ENCODE peak calls at places on chromosomes 6 and 20, in five cellular contexts. P is cardiac muscle cell; E is left ventricle myocardium inferior; Y is CD8-positive, alpha-beta T cell; X is mammary epithelial cell. H is an unnamed sample.

GRCh38 chr20:17531537-17532025 is 402 bp upstream of the BFSP1 start:
- DNase-seq in P (no peak), E (no peak), Y (no peak), X (no peak), H (no peak)

GRCh38 chr20:50475879-50476292 is 34.3 kb upstream of the PTPN1 start:
- DNase-seq in P (peak; percentile 40), E (no peak), Y (no peak), X (no peak), H (no peak)

GRCh38 chr20:1376007-1376406 is 16.8 kb downstream of the FKBP1A start:
- DNase-seq in P (no peak), E (no peak), Y (no peak), X (no peak), H (no peak)

GRCh38 chr6:122839477-122839876 is 50.4 kb downstream of the SMPDL3A start:
- DNase-seq in P (peak; percentile 71), E (no peak), Y (peak; percentile 43), X (peak; percentile 48), H (no peak)

GRCh38 chr6:48996461-48997119 is 466.5 kb downstream of the MMUT start:
- DNase-seq in P (no peak), E (no peak), Y (no peak), X (no peak), H (no peak)

GRCh38 chr6:26330835-26331808 is 33.9 kb upstream of the BTN3A2 start:
- DNase-seq in P (peak; percentile 27), E (no peak), Y (no peak), X (peak; percentile 70), H (no peak)

GRCh38 chr20:37539956-37540455 is 12.3 kb upstream of the BLCAP start:
- DNase-seq in P (no peak), E (no peak), Y (no peak), X (no peak), H (peak; percentile 2)

GRCh38 chr6:148441454-148441911 is 98.8 kb downstream of the SASH1 start:
- DNase-seq in P (peak; percentile 74), E (no peak), Y (no peak), X (peak; percentile 80), H (no peak)

GRCh38 chr20:6819599-6819998 is 52.1 kb downstream of the BMP2 start:
- DNase-seq in P (peak; percentile 32), E (no peak), Y (no peak), X (no peak), H (no peak)

GRCh38 chr6:96301781-96302180 is 219.8 kb upstream of the UFL1 start:
- DNase-seq in P (no peak), E (no peak), Y (no peak), X (peak; percentile 20), H (no peak)

GRCh38 chr20:19784511-19785172 is 26.6 kb downstream of the RIN2 start:
- DNase-seq in P (peak; percentile 89), E (peak; percentile 53), Y (no peak), X (peak; percentile 82), H (no peak)

GRCh38 chr6:22248513-22249308 is 48.1 kb downstream of the PRL start:
- DNase-seq in P (peak; percentile 80), E (no peak), Y (no peak), X (no peak), H (no peak)

GRCh38 chr6:90677440-90677839 is 90.6 kb upstream of the MAP3K7 start:
- DNase-seq in P (no peak), E (no peak), Y (no peak), X (no peak), H (no peak)

GRCh38 chr6:36794704-36795065 is 44.6 kb downstream of the CPNE5 start:
- DNase-seq in P (no peak), E (no peak), Y (no peak), X (no peak), H (no peak)

GRCh38 chr20:50820515-50821256 is 25.8 kb downstream of the BCAS4 start:
- DNase-seq in P (no peak), E (no peak), Y (no peak), X (no peak), H (no peak)

GRCh38 chr20:37032077-37032476 is 63.7 kb downstream of the RBL1 start:
- DNase-seq in P (no peak), E (no peak), Y (no peak), X (no peak), H (no peak)

GRCh38 chr20:57612916-57613315 is 7.3 kb downstream of the ZBP1 start:
- DNase-seq in P (no peak), E (no peak), Y (no peak), X (no peak), H (no peak)

GRCh38 chr20:19317240-19318069 is 105.0 kb downstream of the SLC24A3 start:
- DNase-seq in P (no peak), E (no peak), Y (no peak), X (no peak), H (no peak)

GRCh38 chr6:5537967-5538366 is 276.7 kb downstream of the FARS2 start:
- DNase-seq in P (no peak), E (no peak), Y (no peak), X (no peak), H (no peak)

GRCh38 chr20:7841291-7841966 is 98.8 kb downstream of the HAO1 start:
- DNase-seq in P (peak; percentile 52), E (no peak), Y (no peak), X (peak; percentile 87), H (no peak)

GRCh38 chr20:18754030-18754659 is 59.4 kb upstream of the SCP2D1 start:
- DNase-seq in P (no peak), E (no peak), Y (no peak), X (no peak), H (no peak)

GRCh38 chr6:4806308-4807190 is 30.3 kb downstream of the CDYL start:
- DNase-seq in P (no peak), E (no peak), Y (no peak), X (peak; percentile 18), H (no peak)

GRCh38 chr20:1809611-1810510 is 85.3 kb upstream of the SIRPA start:
- DNase-seq in P (no peak), E (no peak), Y (no peak), X (peak; percentile 77), H (no peak)

GRCh38 chr6:99745651-99746050 is 139.0 kb downstream of the PRDM13 start:
- DNase-seq in P (peak; percentile 6), E (no peak), Y (no peak), X (peak; percentile 16), H (no peak)

GRCh38 chr6:43855247-43855646 is 85.2 kb downstream of the VEGFA start:
- DNase-seq in P (no peak), E (no peak), Y (no peak), X (no peak), H (no peak)

GRCh38 chr6:111842891-111843290 is 30.4 kb downstream of the FYN start:
- DNase-seq in P (no peak), E (no peak), Y (no peak), X (no peak), H (no peak)

GRCh38 chr6:16711551-16712249 is 49.6 kb downstream of the ATXN1 start:
- DNase-seq in P (peak; percentile 18), E (no peak), Y (peak; percentile 52), X (peak; percentile 79), H (no peak)

DNA sequence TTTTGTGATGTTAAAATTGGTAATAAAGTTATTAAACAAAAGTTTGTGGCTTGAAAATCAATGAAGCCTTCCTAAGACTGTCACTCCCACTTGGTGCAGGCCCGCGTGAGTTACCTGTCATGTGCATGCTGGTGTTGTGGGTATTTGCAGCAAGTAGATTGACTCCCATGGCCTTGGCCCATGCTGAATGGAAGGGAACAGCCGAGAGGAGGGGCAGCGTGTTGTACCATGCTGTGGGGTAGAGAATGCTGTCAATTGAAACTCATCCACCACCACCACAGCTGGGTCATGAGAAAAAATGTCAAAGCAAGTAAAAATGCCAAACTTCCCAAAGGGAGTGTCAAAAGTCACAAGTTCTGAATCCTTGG is 12.7 kb upstream of the VNN1 start:
- DNase-seq in P (no peak), E (no peak), Y (no peak), X (no peak), H (no peak)
- H3K4me1 ChIP-seq in P (no peaks in the 10 kb centered on the region), E (no peaks in the 10 kb centered on the region), Y (no peaks in the 10 kb centered on the region), X (no peaks in the 10 kb centered on the region), H (no peaks in the 10 kb centered on the region)

DNA sequence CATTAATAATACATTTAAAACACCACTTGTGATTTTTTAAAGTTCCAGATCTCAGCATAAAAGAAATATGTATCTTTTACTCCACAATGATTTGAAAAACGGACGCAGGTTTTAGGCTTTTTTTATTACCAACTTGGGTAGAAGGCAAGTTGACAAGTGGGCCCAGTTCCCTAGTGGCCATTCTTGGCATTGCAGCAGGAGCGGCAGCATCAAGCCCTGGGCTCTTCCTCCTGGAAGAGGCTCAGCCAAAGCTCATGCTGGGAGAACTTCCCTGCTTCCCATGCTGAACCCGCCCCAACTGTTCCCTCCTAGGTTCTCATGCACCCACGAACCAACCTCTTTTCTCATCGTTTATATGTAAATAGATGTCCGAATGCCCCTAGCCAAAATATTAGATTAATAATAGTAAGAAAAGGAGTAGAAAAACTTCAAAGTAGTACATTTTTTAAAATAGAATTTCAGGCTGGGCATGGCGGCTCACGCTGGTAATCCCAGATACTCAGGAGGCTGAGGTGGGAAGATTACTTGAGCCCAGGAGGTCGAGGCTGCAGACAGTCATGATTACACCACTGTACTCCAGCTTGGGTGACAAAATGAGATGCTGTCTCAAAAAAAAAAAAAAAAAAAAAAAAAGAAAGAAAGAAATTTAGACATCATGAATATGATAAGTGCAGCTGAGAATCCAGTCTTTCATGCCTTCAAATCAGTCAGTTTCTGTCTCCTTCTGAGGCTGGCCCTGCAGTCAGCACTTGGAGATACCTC is 18.2 kb upstream of the MYB start:
- DNase-seq in P (peak; percentile 54), E (no peak), Y (peak; percentile 24), X (no peak), H (no peak)
- TF ChIP-seq CTCF in P (peak; percentile 73), E (peak; percentile 58), Y (peak; percentile 62), X (peak; percentile 91), H (peak; percentile 53)

DNA sequence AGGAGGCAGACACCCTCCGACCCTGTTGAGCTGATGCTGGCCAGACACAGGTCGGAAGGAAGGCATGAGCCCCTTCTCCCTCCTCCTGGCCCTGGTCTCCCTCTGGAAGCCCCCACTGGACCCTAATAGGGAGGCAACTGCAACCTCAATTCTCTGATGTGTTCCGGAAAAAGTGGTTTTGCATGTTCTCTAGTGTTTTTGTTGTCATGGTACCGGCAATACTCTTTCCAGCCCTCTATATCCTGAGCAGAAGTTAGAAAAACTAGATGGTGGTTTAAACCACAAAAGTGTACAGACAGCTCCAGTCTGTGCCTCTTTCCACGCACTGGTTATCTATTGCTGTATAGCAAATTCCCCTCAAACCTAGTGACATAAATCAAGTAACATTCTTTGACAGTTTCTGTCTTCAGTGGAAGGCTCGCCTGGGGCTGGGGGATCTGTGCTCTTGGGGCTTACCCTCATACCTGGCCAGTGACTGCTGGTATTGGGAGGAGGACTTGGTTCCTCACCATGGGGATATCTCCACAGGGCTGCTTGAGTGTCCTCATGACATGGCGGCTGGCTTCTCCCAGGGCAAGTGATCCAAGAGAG is 37.0 kb downstream of the SYTL3 start:
- DNase-seq in P (no peak), E (no peak), Y (peak; percentile 34), X (no peak), H (no peak)
- H3K27ac ChIP-seq in P (no peak overlapping the region), E (no peak overlapping the region), Y (peak overlapping the region; percentile 75), X (no peak overlapping the region), H (no peak overlapping the region)

GRCh38 chr6:167118006-167118405 is 4.9 kb upstream of the CCR6 start:
- DNase-seq in P (no peak), E (no peak), Y (no peak), X (no peak), H (no peak)
- H3K4me1 ChIP-seq in P (no peaks in the 10 kb centered on the region), E (peaks cover 3% of the 10 kb centered on the region), Y (peaks cover 26% of the 10 kb centered on the region), X (no peaks in the 10 kb centered on the region), H (no peaks in the 10 kb centered on the region)